ENCODE peak calls at places on chromosomes 4 and X, in eight cellular contexts. One of them, this sample, is unnamed.

GRCh38 chr4:84503495-84504437 is 4.7 kb upstream of the NKX6-1 start:
- DNase-seq in IMR-90: peak; percentile 66
- DNase-seq in H9: no peak
- DNase-seq in H7: peak; percentile 72
- DNase-seq in stromal cell of bone marrow: peak; percentile 52
- DNase-seq in NCI-H446: peak; percentile 74
- DNase-seq in neural progenitor cell: peak; percentile 90
- DNase-seq in RWPE1: peak; percentile 75
- DNase-seq in this sample: peak; percentile 65

GRCh38 chr4:38145741-38146140 is 185.5 kb downstream of the PTTG2 start:
- DNase-seq in IMR-90: peak; percentile 98
- DNase-seq in H9: no peak
- DNase-seq in H7: no peak
- DNase-seq in stromal cell of bone marrow: no peak
- DNase-seq in NCI-H446: no peak
- DNase-seq in neural progenitor cell: no peak
- DNase-seq in RWPE1: no peak
- DNase-seq in this sample: peak; percentile 88

GRCh38 chr4:70705146-70705855 is 16.5 kb upstream of the RUFY3 start:
- DNase-seq in IMR-90: peak; percentile 46
- DNase-seq in H9: peak; percentile 73
- DNase-seq in H7: peak; percentile 93
- DNase-seq in stromal cell of bone marrow: peak; percentile 47
- DNase-seq in NCI-H446: peak; percentile 62
- DNase-seq in neural progenitor cell: peak; percentile 89
- DNase-seq in RWPE1: peak; percentile 65
- DNase-seq in this sample: peak; percentile 26

GRCh38 chr4:127479031-127479622 is 153.6 kb upstream of the INTU start:
- DNase-seq in IMR-90: peak; percentile 52
- DNase-seq in H9: no peak
- DNase-seq in H7: peak; percentile 13
- DNase-seq in stromal cell of bone marrow: peak; percentile 28
- DNase-seq in NCI-H446: peak; percentile 76
- DNase-seq in neural progenitor cell: peak; percentile 57
- DNase-seq in RWPE1: peak; percentile 10
- DNase-seq in this sample: peak; percentile 15

GRCh38 chr4:8541981-8542715 is 38.0 kb upstream of the GPR78 start:
- DNase-seq in IMR-90: no peak
- DNase-seq in H9: no peak
- DNase-seq in H7: no peak
- DNase-seq in stromal cell of bone marrow: no peak
- DNase-seq in NCI-H446: no peak
- DNase-seq in neural progenitor cell: no peak
- DNase-seq in RWPE1: no peak
- DNase-seq in this sample: no peak

GRCh38 chrX:9882669-9883446 is 84.3 kb upstream of the CLDN34 start:
- DNase-seq in IMR-90: peak; percentile 87
- DNase-seq in H9: no peak
- DNase-seq in H7: no peak
- DNase-seq in stromal cell of bone marrow: no peak
- DNase-seq in NCI-H446: no peak
- DNase-seq in neural progenitor cell: no peak
- DNase-seq in RWPE1: no peak
- DNase-seq in this sample: no peak

GRCh38 chr4:146521543-146522097 is at the start of gene SLC10A7:
- DNase-seq in IMR-90: peak; percentile 71
- DNase-seq in H9: peak; percentile 82
- DNase-seq in H7: peak; percentile 78
- DNase-seq in stromal cell of bone marrow: peak; percentile 44
- DNase-seq in NCI-H446: peak; percentile 72
- DNase-seq in neural progenitor cell: peak; percentile 83
- DNase-seq in RWPE1: peak; percentile 73
- DNase-seq in this sample: peak; percentile 56

GRCh38 chrX:54043084-54043483 is 1.2 kb downstream of the PHF8 start:
- DNase-seq in IMR-90: no peak
- DNase-seq in H9: no peak
- DNase-seq in H7: no peak
- DNase-seq in stromal cell of bone marrow: no peak
- DNase-seq in NCI-H446: no peak
- DNase-seq in neural progenitor cell: no peak
- DNase-seq in RWPE1: no peak
- DNase-seq in this sample: no peak

GRCh38 chr4:46124773-46125172 is 919 bp upstream of the GABRG1 start:
- DNase-seq in IMR-90: no peak
- DNase-seq in H9: peak; percentile 65
- DNase-seq in H7: no peak
- DNase-seq in stromal cell of bone marrow: no peak
- DNase-seq in NCI-H446: no peak
- DNase-seq in neural progenitor cell: peak; percentile 95
- DNase-seq in RWPE1: no peak
- DNase-seq in this sample: no peak

GRCh38 chr4:174404677-174405076 is 117.6 kb downstream of the HPGD start:
- DNase-seq in IMR-90: no peak
- DNase-seq in H9: no peak
- DNase-seq in H7: no peak
- DNase-seq in stromal cell of bone marrow: no peak
- DNase-seq in NCI-H446: no peak
- DNase-seq in neural progenitor cell: no peak
- DNase-seq in RWPE1: no peak
- DNase-seq in this sample: no peak

GRCh38 chr4:170306208-170306607 is 216.5 kb upstream of the AADAT start:
- DNase-seq in IMR-90: no peak
- DNase-seq in H9: no peak
- DNase-seq in H7: no peak
- DNase-seq in stromal cell of bone marrow: no peak
- DNase-seq in NCI-H446: no peak
- DNase-seq in neural progenitor cell: no peak
- DNase-seq in RWPE1: no peak
- DNase-seq in this sample: no peak

GRCh38 chr4:139852612-139853269 is 187.1 kb downstream of the MGST2 start:
- DNase-seq in IMR-90: no peak
- DNase-seq in H9: no peak
- DNase-seq in H7: no peak
- DNase-seq in stromal cell of bone marrow: no peak
- DNase-seq in NCI-H446: no peak
- DNase-seq in neural progenitor cell: no peak
- DNase-seq in RWPE1: no peak
- DNase-seq in this sample: no peak

GRCh38 chrX:30863969-30864368 is 25.1 kb downstream of the TAB3 start:
- DNase-seq in IMR-90: peak; percentile 37
- DNase-seq in H9: no peak
- DNase-seq in H7: no peak
- DNase-seq in stromal cell of bone marrow: no peak
- DNase-seq in NCI-H446: no peak
- DNase-seq in neural progenitor cell: no peak
- DNase-seq in RWPE1: no peak
- DNase-seq in this sample: no peak

GRCh38 chrX:10821293-10821692 is 200.9 kb upstream of the MID1 start:
- DNase-seq in IMR-90: no peak
- DNase-seq in H9: no peak
- DNase-seq in H7: no peak
- DNase-seq in stromal cell of bone marrow: no peak
- DNase-seq in NCI-H446: no peak
- DNase-seq in neural progenitor cell: no peak
- DNase-seq in RWPE1: no peak
- DNase-seq in this sample: no peak

GRCh38 chr4:81257021-81257420 is 42.0 kb upstream of the PRKG2 start:
- DNase-seq in IMR-90: peak; percentile 67
- DNase-seq in H9: no peak
- DNase-seq in H7: no peak
- DNase-seq in stromal cell of bone marrow: peak; percentile 7
- DNase-seq in NCI-H446: no peak
- DNase-seq in neural progenitor cell: no peak
- DNase-seq in RWPE1: no peak
- DNase-seq in this sample: no peak

GRCh38 chr4:184370711-184371389 is 103.5 kb downstream of the IRF2 start:
- DNase-seq in IMR-90: peak; percentile 29
- DNase-seq in H9: no peak
- DNase-seq in H7: no peak
- DNase-seq in stromal cell of bone marrow: peak; percentile 14
- DNase-seq in NCI-H446: no peak
- DNase-seq in neural progenitor cell: no peak
- DNase-seq in RWPE1: no peak
- DNase-seq in this sample: no peak

This sample was measured in HFFc6.